ENCODE peak calls at places on chromosomes 12 and 14, in four cellular contexts. J is colonic mucosa, O is H9, V is natural killer cell. X is an unnamed sample.
A peak's percentile ranks its signal among the peaks of the same experiment; 100 is the strongest.

GRCh38 chr14:25757364-25757763 is 707.4 kb upstream of the STXBP6 start:
- DNase-seq in J (no peak), O (no peak), V (no peak), X (no peak)

GRCh38 chr14:45906257-45906656 is 653.3 kb upstream of the MIS18BP1 start:
- DNase-seq in V (no peak), O (no peak), J (no peak), X (no peak)

GRCh38 chr12:120292661-120293531 is at the start of gene RNU4-1:
- DNase-seq in J (peak; percentile 79), O (peak; percentile 93), V (peak; percentile 68), X (peak; percentile 82)

GRCh38 chr14:86003998-86004397 is 474.1 kb downstream of the FLRT2 start:
- DNase-seq in O (no peak), J (no peak), V (no peak), X (no peak)

GRCh38 chr14:76924363-76925151 is 98.3 kb downstream of the LRRC74A start:
- DNase-seq in J (no peak), O (peak; percentile 95), V (no peak), X (no peak)

GRCh38 chr12:47304161-47304560 is 224.4 kb upstream of the AMIGO2 start:
- DNase-seq in O (no peak), V (no peak), J (no peak), X (no peak)

GRCh38 chr12:28704477-28705169 is 444.5 kb upstream of the FAR2 start:
- DNase-seq in O (no peak), V (no peak), J (no peak), X (no peak)

GRCh38 chr12:9039397-9039977 is 50.1 kb downstream of the KLRG1 start:
- DNase-seq in J (no peak), O (no peak), V (no peak), X (no peak)

GRCh38 chr12:563250-563781 is 99.9 kb downstream of the NINJ2 start:
- DNase-seq in J (no peak), V (no peak), O (no peak), X (no peak)

GRCh38 chr12:108685469-108686247 is 45.7 kb downstream of the CORO1C start:
- DNase-seq in J (no peak), V (no peak), O (no peak), X (no peak)

GRCh38 chr12:117051380-117051779 is 47.8 kb downstream of the TESC start:
- DNase-seq in O (no peak), J (no peak), V (peak; percentile 31), X (no peak)

GRCh38 chr14:96167224-96168148 is 37.2 kb upstream of the BDKRB2 start:
- DNase-seq in V (no peak), J (peak; percentile 41), O (peak; percentile 14), X (no peak)

GRCh38 chr14:31360919-31361662 is 59.3 kb downstream of the HEATR5A start:
- DNase-seq in V (no peak), J (no peak), O (no peak), X (no peak)

GRCh38 chr12:16350682-16351081 is 3.2 kb downstream of the MGST1 start:
- DNase-seq in V (no peak), J (no peak), O (no peak), X (no peak)

GRCh38 chr12:544941-545635 is 85.3 kb downstream of the B4GALNT3 start:
- DNase-seq in V (no peak), J (no peak), O (no peak), X (peak; percentile 27)

GRCh38 chr12:29160230-29160629 is 11.2 kb downstream of the FAR2 start:
- DNase-seq in O (no peak), J (no peak), V (no peak), X (no peak)

GRCh38 chr12:96360550-96360949 is 39.7 kb downstream of the CDK17 start:
- DNase-seq in V (no peak), O (no peak), J (no peak), X (no peak)

GRCh38 chr14:59632381-59632780 is 55.8 kb upstream of the CCDC175 start:
- DNase-seq in V (no peak), J (peak; percentile 43), O (peak; percentile 66), X (no peak)
- TF ChIP-seq CTCF in V (no peak), J (peak; percentile 44), O (peak; percentile 84), X (peak; percentile 68)

DNA sequence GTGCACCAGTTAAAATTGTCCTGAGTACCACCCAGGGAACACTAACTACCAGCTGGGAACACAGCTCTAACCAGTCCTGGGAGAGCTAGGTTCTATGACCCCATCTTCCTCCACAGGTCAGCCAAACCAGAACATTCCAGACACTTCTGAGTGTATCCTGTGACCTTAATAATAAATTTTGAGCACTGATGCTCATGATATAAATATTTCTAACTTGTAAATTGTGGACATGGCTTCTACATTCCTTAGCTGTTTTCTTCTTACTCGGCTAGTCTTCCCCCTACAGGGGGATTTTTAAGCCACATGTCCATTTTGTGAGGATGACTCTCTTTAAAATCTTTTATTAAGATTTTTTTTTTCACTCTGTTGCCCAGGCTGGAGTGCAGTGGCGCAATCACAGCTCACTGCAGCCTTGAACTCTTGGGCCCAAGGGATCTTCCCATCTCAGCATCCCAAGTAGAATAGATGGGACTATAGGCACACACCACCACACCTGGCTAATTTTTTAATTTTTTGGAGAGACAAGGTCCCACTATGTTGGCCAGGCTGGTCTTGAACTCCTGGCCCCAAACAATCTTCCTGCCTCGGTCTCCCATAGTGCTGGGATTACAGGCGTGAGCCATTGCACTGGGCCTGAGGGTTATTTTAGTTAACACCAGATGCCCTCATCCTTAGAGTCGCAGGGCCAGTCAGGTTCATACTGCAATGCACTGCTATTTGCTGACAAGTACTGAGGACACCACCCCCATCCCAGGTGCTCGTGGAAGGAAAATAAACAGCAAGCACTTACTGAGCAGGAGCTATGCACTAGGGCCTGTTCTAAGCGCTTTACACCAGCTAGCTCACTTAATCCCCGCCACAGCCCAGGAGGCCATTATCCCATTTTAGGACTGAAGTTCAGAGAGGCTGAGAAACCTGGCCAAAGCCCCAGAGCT is 142.6 kb upstream of the NCOR2 start:
- DNase-seq in V (no peak), O (no peak), J (no peak), X (no peak)
- TF ChIP-seq CTCF in V (no peak), O (peak; percentile 28), J (no peak), X (no peak)

GRCh38 chr12:65389436-65389835 is 111.0 kb downstream of the MSRB3 start:
- DNase-seq in O (no peak), J (no peak), V (no peak), X (no peak)
- TF ChIP-seq CTCF in O (no peak), J (no peak), V (no peak), X (no peak)

GRCh38 chr12:104524433-104524832 is 67.7 kb downstream of the CHST11 start:
- DNase-seq in O (no peak), J (no peak), V (no peak), X (no peak)

GRCh38 chr12:104521731-104522130 is 65.0 kb downstream of the CHST11 start:
- DNase-seq in J (no peak), O (no peak), V (no peak), X (no peak)

GRCh38 chr12:104524026-104524425 is 67.3 kb downstream of the CHST11 start:
- DNase-seq in J (no peak), O (no peak), V (no peak), X (no peak)

GRCh38 chr12:104520242-104520900 is 63.6 kb downstream of the CHST11 start:
- DNase-seq in O (no peak), V (no peak), J (no peak), X (no peak)

DNA sequence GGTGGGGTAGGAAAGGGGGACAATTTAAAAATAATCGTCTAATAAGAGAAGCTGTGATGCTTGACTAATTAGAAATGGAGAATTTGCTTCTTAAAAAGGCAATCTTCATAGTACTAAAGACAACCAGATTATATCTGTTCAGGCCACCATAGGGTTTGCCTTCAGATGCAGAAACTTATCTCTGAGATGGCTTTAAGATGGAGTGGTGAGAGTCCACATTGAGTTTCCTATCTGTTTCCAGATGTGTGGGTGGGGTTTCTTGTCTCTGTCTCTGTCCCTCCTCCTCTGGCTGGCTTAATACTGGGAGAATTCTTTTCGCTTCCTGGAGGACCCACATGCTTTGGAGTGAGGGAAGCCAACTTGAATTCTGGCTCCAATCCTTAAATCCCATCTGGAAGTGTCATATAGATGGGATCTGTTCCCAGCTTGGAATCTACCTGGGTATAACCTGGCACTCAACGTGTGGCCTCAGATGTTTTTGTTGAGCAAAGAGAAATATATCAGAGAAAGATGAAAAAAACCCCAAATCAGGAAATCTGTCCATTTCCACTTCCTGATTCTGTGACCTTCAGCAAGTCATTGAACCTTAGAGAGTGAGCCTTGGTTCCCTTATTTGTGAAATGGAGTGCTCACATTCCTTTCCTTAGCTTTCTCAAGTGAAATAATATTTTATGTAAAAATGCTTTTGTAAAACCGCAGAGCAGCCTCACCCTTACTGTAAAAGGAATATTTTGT is 66.4 kb downstream of the CHST11 start:
- DNase-seq in O (no peak), J (no peak), V (no peak), X (no peak)
- TF ChIP-seq CTCF in O (no peak), J (no peak), V (no peak), X (no peak)

DNA sequence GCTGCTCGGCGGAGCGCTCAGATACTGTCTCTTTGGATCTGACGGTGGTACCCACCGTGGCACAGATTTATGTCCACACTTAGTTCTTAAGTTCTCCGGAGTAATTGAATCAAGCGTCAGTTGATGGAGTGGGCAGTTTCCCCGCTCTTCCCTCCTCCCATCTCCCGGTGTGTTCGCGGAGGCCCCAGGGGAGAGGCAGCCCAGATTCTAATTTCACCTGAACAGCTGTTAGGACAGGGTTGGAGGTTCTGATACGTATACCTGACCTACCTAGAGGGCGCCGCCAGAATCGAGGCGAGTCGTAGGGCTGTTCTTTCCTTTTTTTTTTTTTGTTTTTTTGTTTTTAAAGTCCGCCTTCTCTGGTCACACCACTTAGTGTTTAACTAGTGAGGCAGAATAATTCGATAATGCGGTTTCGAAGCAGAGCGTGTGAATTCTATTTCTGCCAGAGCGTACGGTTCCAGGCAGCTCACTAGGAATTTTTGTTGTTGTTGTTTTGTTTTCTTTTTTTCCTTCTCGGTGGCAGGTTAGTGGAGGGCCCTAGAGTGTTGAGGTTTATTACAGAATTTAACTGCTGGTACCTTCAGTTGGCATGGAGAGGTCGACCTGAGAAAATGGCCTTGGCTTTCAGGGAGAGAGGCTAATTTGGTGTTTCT is 22.3 kb upstream of the GNS start:
- DNase-seq in J (peak; percentile 52), O (peak; percentile 56), V (no peak), X (no peak)
- TF ChIP-seq CTCF in J (no peak), O (no peak), V (no peak), X (no peak)

DNA sequence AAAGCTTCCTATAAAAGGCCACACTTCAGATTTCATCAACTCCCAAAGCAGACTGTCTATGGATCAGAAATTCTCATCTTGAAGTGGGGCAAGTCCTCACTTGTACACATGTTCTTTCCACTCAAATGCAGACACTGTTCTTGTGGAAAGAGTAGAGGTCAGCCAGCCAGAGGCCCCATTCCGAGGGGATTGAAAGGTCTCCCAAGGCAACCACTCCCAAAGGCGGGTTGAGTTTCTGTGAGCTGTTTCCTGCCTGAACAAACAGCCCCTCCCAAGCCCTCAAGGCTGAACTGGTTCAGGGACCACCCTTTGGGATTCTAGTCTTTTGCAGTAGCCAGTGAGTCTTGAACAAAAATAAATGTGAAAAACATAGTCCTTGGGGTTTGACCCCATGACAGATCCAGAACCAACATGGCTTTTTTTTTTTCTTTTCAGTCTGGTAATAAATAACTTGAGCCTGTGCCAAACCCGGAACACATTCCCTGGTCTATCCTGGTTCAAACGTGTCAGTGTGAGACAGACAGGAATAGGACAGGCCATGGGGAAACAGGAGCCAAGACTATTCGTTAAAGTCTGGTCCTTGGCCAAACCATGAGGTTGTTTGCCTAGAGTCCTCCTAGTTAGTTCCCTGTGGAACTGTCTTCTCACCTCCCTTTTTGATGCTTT is 17.6 kb upstream of the STK38L start:
- DNase-seq in V (no peak), O (no peak), J (peak; percentile 52), X (no peak)
- TF ChIP-seq CTCF in V (no peak), O (no peak), J (no peak), X (no peak)

X was measured in CD14-positive monocyte.